ENCODE peak calls at places on chromosome 9, in ten cellular contexts. F is adrenal gland; D is NAMALWA; U is lung; Y is AG04449; C is ACHN; T is stimulated activated CD4-positive, alpha-beta T cell treated with anti-CD3 and anti-CD28 coated beads, TNF-alpha, amount 100 ng/mL, for 48 hours; I is effector CD4-positive, alpha-beta T cell; O is smooth muscle cell of the brain vasculature; H is activated CD4-positive, alpha-beta memory T cell treated with anti-CD3 and anti-CD28 coated beads, Interleukin-2, amount 10 ng/mL, durations not matched to agents 7 days and 5 days. M is an unnamed sample.

GRCh38 chr9:120891255-120891954 is 14.4 kb upstream of the PHF19 start:
- DNase-seq in I (peak), O (no peak), D (no peak), H (peak), T (no peak), F (no peak), Y (no peak), U (no peak), C (no peak), M (no peak)

GRCh38 chr9:120177121-120177520 is 402.8 kb downstream of the CDK5RAP2 start:
- DNase-seq in Y (no peak), I (no peak), H (no peak), C (no peak), F (no peak), D (no peak), O (no peak), U (no peak), T (no peak), M (no peak)

GRCh38 chr9:121059998-121060636 is 10.0 kb upstream of the C5 start:
- DNase-seq in U (peak), I (peak), T (no peak), D (peak), C (peak), O (peak), Y (no peak), F (peak), H (no peak), M (no peak)

GRCh38 chr9:16191691-16192402 is 639.0 kb downstream of the CCDC171 start:
- DNase-seq in F (peak), I (no peak), H (no peak), Y (no peak), U (peak), D (peak), O (peak), C (peak), T (peak), M (peak)

GRCh38 chr9:23829580-23830458 is 3.8 kb upstream of the ELAVL2 start:
- DNase-seq in C (peak), D (peak), O (no peak), I (no peak), T (no peak), Y (no peak), F (no peak), H (no peak), U (no peak), M (no peak)

GRCh38 chr9:118059520-118060278 is 355.5 kb downstream of the TLR4 start:
- DNase-seq in F (peak), O (no peak), U (no peak), T (no peak), D (peak), Y (no peak), C (peak), I (no peak), H (peak), M (no peak)

GRCh38 chr9:21160178-21160577 is 6.3 kb downstream of the IFNA21 start:
- DNase-seq in D (peak), F (no peak), C (no peak), T (no peak), O (no peak), Y (no peak), H (peak), U (no peak), I (no peak), M (no peak)

GRCh38 chr9:79769476-79770275 is 197.9 kb downstream of the TLE4 start:
- DNase-seq in Y (no peak), O (no peak), D (no peak), I (no peak), C (no peak), U (no peak), H (no peak), T (no peak), F (no peak), M (no peak)

GRCh38 chr9:73080110-73080683 is 71.5 kb upstream of the ANXA1 start:
- DNase-seq in C (no peak), O (no peak), T (no peak), I (no peak), U (no peak), F (no peak), Y (no peak), H (no peak), D (no peak), M (no peak)

GRCh38 chr9:111691686-111692329 is 30.4 kb downstream of the GNG10 start:
- DNase-seq in O (peak), D (peak), H (no peak), T (no peak), Y (no peak), U (no peak), F (no peak), C (peak), I (no peak), M (peak)

GRCh38 chr9:109817846-109818472 is 38.0 kb downstream of the PALM2AKAP2 start:
- DNase-seq in D (peak), F (peak), I (no peak), H (peak), O (peak), C (peak), U (peak), T (peak), Y (peak), M (peak)

GRCh38 chr9:32431940-32432555 is 47.6 kb downstream of the ACO1 start:
- DNase-seq in Y (no peak), F (peak), D (peak), H (peak), U (no peak), C (peak), I (peak), O (no peak), T (peak), M (no peak)

GRCh38 chr9:76510041-76510440 is 51.1 kb downstream of the GCNT1 start:
- DNase-seq in D (no peak), H (no peak), Y (peak), T (no peak), O (no peak), C (no peak), I (no peak), F (no peak), U (no peak), M (no peak)

GRCh38 chr9:93262537-93263310 is 78.8 kb downstream of the WNK2 start:
- DNase-seq in Y (no peak), O (no peak), U (no peak), T (no peak), F (peak), H (peak), I (no peak), D (no peak), C (no peak), M (no peak)

GRCh38 chr9:69619233-69619632 is 52.9 kb downstream of the APBA1 start:
- DNase-seq in H (no peak), D (no peak), T (no peak), U (no peak), I (no peak), O (no peak), Y (no peak), C (no peak), F (no peak), M (no peak)

GRCh38 chr9:94031946-94032345 is 52.3 kb upstream of the PTPDC1 start:
- DNase-seq in T (no peak), H (no peak), U (no peak), C (no peak), Y (no peak), O (no peak), D (no peak), F (no peak), I (no peak), M (no peak)

GRCh38 chr9:21017092-21017491 is 14.3 kb downstream of the HACD4 start:
- DNase-seq in H (no peak), F (no peak), C (no peak), I (no peak), T (no peak), O (no peak), U (no peak), Y (peak), D (no peak), M (peak)

GRCh38 chr9:928363-929042 is 48.0 kb upstream of the DMRT3 start:
- DNase-seq in T (peak), D (peak), F (no peak), H (no peak), U (no peak), O (no peak), I (no peak), C (peak), Y (no peak), M (no peak)

GRCh38 chr9:85302860-85303779 is 438.6 kb downstream of the AGTPBP1 start:
- DNase-seq in F (no peak), H (no peak), C (no peak), T (no peak), Y (no peak), O (no peak), I (no peak), U (no peak), D (no peak), M (no peak)

GRCh38 chr9:77897292-77897691 is 134.3 kb downstream of the GNAQ start:
- DNase-seq in F (no peak), H (no peak), U (no peak), T (no peak), Y (no peak), C (peak), D (peak), O (no peak), I (no peak), M (no peak)

GRCh38 chr9:96130970-96131369 is 171.0 kb downstream of the HSD17B3 start:
- DNase-seq in H (no peak), T (no peak), D (no peak), O (no peak), I (no peak), C (no peak), U (no peak), F (no peak), Y (no peak), M (no peak)

GRCh38 chr9:38671748-38672147 is 48.2 kb downstream of the FAM240B start:
- DNase-seq in I (no peak), H (no peak), Y (no peak), U (no peak), T (no peak), F (no peak), C (no peak), O (no peak), D (no peak), M (no peak)

GRCh38 chr9:107805198-107805597 is 315.6 kb upstream of the KLF4 start:
- DNase-seq in C (no peak), I (no peak), U (no peak), T (no peak), H (no peak), D (no peak), O (no peak), Y (no peak), F (no peak), M (no peak)

GRCh38 chr9:21993893-21994525 is at the start of gene CDKN2A:
- DNase-seq in T (no peak), O (no peak), D (peak), C (peak), F (no peak), Y (no peak), I (peak), U (no peak), H (peak), M (no peak)

GRCh38 chr9:104866186-104866585 is 61.8 kb downstream of the ABCA1 start:
- DNase-seq in D (no peak), F (no peak), Y (no peak), O (no peak), T (no peak), U (no peak), H (no peak), C (no peak), I (no peak), M (no peak)

GRCh38 chr9:21549251-21549765 is 67.2 kb upstream of the IFNE start:
- DNase-seq in U (no peak), D (no peak), Y (peak), F (no peak), H (no peak), O (peak), I (no peak), T (no peak), C (no peak), M (peak)

GRCh38 chr9:98045234-98046160 is 11.0 kb upstream of the NANS start:
- DNase-seq in T (no peak), D (peak), I (peak), Y (no peak), U (no peak), O (no peak), F (no peak), C (no peak), H (peak), M (no peak)

GRCh38 chr9:35179347-35180271 is 17.8 kb downstream of the UNC13B start:
- DNase-seq in Y (no peak), O (no peak), F (no peak), C (no peak), D (no peak), T (no peak), U (no peak), H (no peak), I (no peak), M (no peak)

GRCh38 chr9:34578241-34579096 is 11.1 kb downstream of the CNTFR start:
- DNase-seq in F (no peak), T (no peak), C (peak), U (no peak), H (no peak), D (no peak), I (no peak), Y (no peak), O (no peak), M (no peak)

GRCh38 chr9:79013715-79014610 is 557.8 kb upstream of the TLE4 start:
- DNase-seq in H (no peak), F (no peak), C (no peak), Y (peak), U (no peak), T (no peak), I (no peak), D (no peak), O (no peak), M (peak)

M was measured in non-pigmented ciliary epithelial cell.